ENCODE peak calls at places on chromosomes 4 and X, in five cellular contexts. I is PC-3, H is neural progenitor cell, J is SK-N-SH, V is GM23248. K is an unnamed sample.

GRCh38 chr4:153072661-153073060 is 131.6 kb upstream of the TRIM2 start:
- DNase-seq in I (no peak), H (no peak), J (no peak), V (no peak), K (no peak)

GRCh38 chr4:76197971-76198410 is 15.6 kb downstream of the SCARB2 start:
- DNase-seq in I (no peak), H (peak; percentile 45), J (peak; percentile 58), V (peak; percentile 77), K (peak; percentile 78)

GRCh38 chr4:149203256-149204001 is 612.2 kb downstream of the IQCM start:
- DNase-seq in I (no peak), H (no peak), J (no peak), V (peak; percentile 57), K (no peak)

GRCh38 chrX:134712272-134712671 is 54.0 kb upstream of the PLAC1 start:
- DNase-seq in I (no peak), H (no peak), J (no peak), V (no peak), K (no peak)

GRCh38 chrX:12955882-12956703 is 18.8 kb upstream of the TMSB4X start:
- DNase-seq in I (peak; percentile 62), H (no peak), J (no peak), V (peak; percentile 72), K (peak; percentile 66)

GRCh38 chrX:104522386-104522785 is 43.6 kb upstream of the IL1RAPL2 start:
- DNase-seq in I (no peak), H (no peak), J (no peak), V (no peak), K (no peak)

GRCh38 chr4:139763668-139764067 is 98.0 kb downstream of the MGST2 start:
- DNase-seq in I (no peak), H (no peak), J (peak; percentile 25), V (no peak), K (peak; percentile 64)

GRCh38 chrX:72540318-72540717 is 32.3 kb downstream of the HDAC8 start:
- DNase-seq in I (peak; percentile 44), H (no peak), J (peak; percentile 42), V (peak; percentile 41), K (no peak)

GRCh38 chr4:168648494-168648893 is 151.6 kb downstream of the PALLD start:
- DNase-seq in I (no peak), H (no peak), J (no peak), V (no peak), K (no peak)

GRCh38 chr4:2755821-2756690 is at the start of gene TNIP2:
- DNase-seq in I (peak; percentile 73), H (peak; percentile 93), J (peak; percentile 100), V (peak; percentile 93), K (peak; percentile 79)

GRCh38 chr4:101419324-101420135 is 72.2 kb upstream of the PPP3CA start:
- DNase-seq in I (peak; percentile 89), H (peak; percentile 72), J (no peak), V (no peak), K (peak; percentile 88)

GRCh38 chr4:7204656-7205387 is 12.5 kb downstream of the SORCS2 start:
- DNase-seq in I (no peak), H (no peak), J (no peak), V (no peak), K (no peak)

GRCh38 chr4:110198472-110199419 is at the start of gene ELOVL6:
- DNase-seq in I (peak; percentile 41), H (peak; percentile 93), J (peak; percentile 77), V (peak; percentile 84), K (peak; percentile 47)

GRCh38 chr4:85520765-85521749 is 46.1 kb downstream of the ARHGAP24 start:
- DNase-seq in I (no peak), H (no peak), J (no peak), V (peak; percentile 4), K (no peak)

GRCh38 chr4:4914059-4914820 is 54.8 kb downstream of the MSX1 start:
- DNase-seq in I (peak; percentile 8), H (no peak), J (no peak), V (peak; percentile 85), K (no peak)

GRCh38 chrX:63350551-63350950 is 581 bp downstream of the SPIN4 start:
- DNase-seq in I (peak; percentile 38), H (peak; percentile 30), J (peak; percentile 9), V (peak; percentile 34), K (peak; percentile 13)

GRCh38 chrX:57481514-57481913 is 110.3 kb upstream of the ZXDB start:
- DNase-seq in I (no peak), H (no peak), J (no peak), V (no peak), K (no peak)

GRCh38 chr4:175339100-175339707 is 421.0 kb downstream of the ADAM29 start:
- DNase-seq in I (no peak), H (no peak), J (no peak), V (peak; percentile 73), K (no peak)

GRCh38 chrX:80266979-80267378 is 153.3 kb upstream of the TENT5D start:
- DNase-seq in I (peak; percentile 87), H (no peak), J (no peak), V (no peak), K (no peak)

GRCh38 chr4:26736621-26737020 is 124.0 kb upstream of the STIM2 start:
- DNase-seq in I (no peak), H (no peak), J (no peak), V (peak; percentile 43), K (no peak)

GRCh38 chr4:56048621-56049427 is 100.1 kb downstream of the CEP135 start:
- DNase-seq in I (peak; percentile 61), H (peak; percentile 91), J (peak; percentile 89), V (peak; percentile 67), K (peak; percentile 71)

GRCh38 chr4:146095091-146095690 is 80.3 kb upstream of the LSM6 start:
- DNase-seq in I (peak; percentile 84), H (peak; percentile 82), J (peak; percentile 17), V (peak; percentile 68), K (peak; percentile 35)

GRCh38 chrX:134761788-134762187 is 103.5 kb upstream of the PLAC1 start:
- DNase-seq in I (peak; percentile 56), H (no peak), J (peak; percentile 16), V (peak; percentile 36), K (peak; percentile 46)

GRCh38 chrX:2484721-2485459 is 15.9 kb downstream of the DHRSX start:
- DNase-seq in I (no peak), H (peak; percentile 34), J (no peak), V (peak; percentile 76), K (no peak)

GRCh38 chr4:139768913-139769312 is 103.3 kb downstream of the MGST2 start:
- DNase-seq in I (no peak), H (no peak), J (no peak), V (peak; percentile 22), K (no peak)

GRCh38 chr4:3716876-3717235 is 49.3 kb upstream of the ADRA2C start:
- DNase-seq in I (no peak), H (no peak), J (no peak), V (no peak), K (no peak)

GRCh38 chr4:13988347-13989265 is 361.1 kb upstream of the BOD1L1 start:
- DNase-seq in I (peak; percentile 9), H (no peak), J (no peak), V (peak; percentile 97), K (no peak)

GRCh38 chr4:138663883-138664282 is 351.7 kb upstream of the NOCT start:
- DNase-seq in I (no peak), H (no peak), J (no peak), V (peak; percentile 11), K (no peak)

GRCh38 chr4:138658518-138658917 is 357.1 kb upstream of the NOCT start:
- DNase-seq in I (no peak), H (peak; percentile 17), J (no peak), V (no peak), K (no peak)

GRCh38 chr4:138655970-138656369 is 359.6 kb upstream of the NOCT start:
- DNase-seq in I (no peak), H (no peak), J (no peak), V (no peak), K (no peak)

GRCh38 chr4:138659041-138659565 is 356.5 kb upstream of the NOCT start:
- DNase-seq in I (no peak), H (peak; percentile 11), J (no peak), V (no peak), K (no peak)

GRCh38 chr4:138659640-138660325 is 355.8 kb upstream of the NOCT start:
- DNase-seq in I (peak; percentile 77), H (peak; percentile 56), J (no peak), V (no peak), K (no peak)
- H3K9ac ChIP-seq in I (no peak overlapping the region), H (no peak overlapping the region), J (no peak overlapping the region), V (no peak overlapping the region), K (no peak overlapping the region)

GRCh38 chr4:89739589-89739988 is 97.4 kb downstream of the SNCA start:
- DNase-seq in I (no peak), H (no peak), J (no peak), V (no peak), K (no peak)

GRCh38 chr4:89741768-89742167 is 95.2 kb downstream of the SNCA start:
- DNase-seq in I (no peak), H (no peak), J (no peak), V (no peak), K (no peak)

GRCh38 chr4:89733936-89734335 is 103.0 kb downstream of the SNCA start:
- DNase-seq in I (no peak), H (no peak), J (no peak), V (no peak), K (no peak)

GRCh38 chr4:89737888-89738287 is 99.1 kb downstream of the SNCA start:
- DNase-seq in I (peak; percentile 24), H (no peak), J (no peak), V (peak; percentile 66), K (no peak)
- TF ChIP-seq EZH2phosphoT487 in I (no peak), H (no peak), J (no peak), V (no peak), K (no peak)

GRCh38 chr4:87100093-87100634 is 120.3 kb downstream of the KLHL8 start:
- DNase-seq in I (peak; percentile 2), H (peak; percentile 48), J (no peak), V (no peak), K (no peak)

GRCh38 chr4:87105101-87105852 is 115.1 kb downstream of the KLHL8 start:
- DNase-seq in I (no peak), H (no peak), J (no peak), V (no peak), K (no peak)

GRCh38 chr4:87103691-87104187 is 116.7 kb downstream of the KLHL8 start:
- DNase-seq in I (peak; percentile 92), H (no peak), J (no peak), V (peak; percentile 86), K (no peak)

GRCh38 chr4:87103086-87103485 is 117.3 kb downstream of the KLHL8 start:
- DNase-seq in I (no peak), H (no peak), J (no peak), V (no peak), K (no peak)

GRCh38 chr4:87101543-87102199 is 118.7 kb downstream of the KLHL8 start:
- DNase-seq in I (no peak), H (no peak), J (no peak), V (no peak), K (no peak)
- H3K4me1 ChIP-seq in I (peaks cover 22% of the 10 kb centered on the region), H (peaks cover 33% of the 10 kb centered on the region), J (peaks cover 10% of the 10 kb centered on the region), V (peaks cover 17% of the 10 kb centered on the region), K (no peaks in the 10 kb centered on the region)

GRCh38 chr4:64895031-64895430 is 485.8 kb upstream of the TECRL start:
- DNase-seq in I (no peak), H (no peak), J (no peak), V (no peak), K (no peak)

GRCh38 chr4:64890131-64890710 is 481.0 kb upstream of the TECRL start:
- DNase-seq in I (no peak), H (no peak), J (no peak), V (no peak), K (no peak)
- H3K9ac ChIP-seq in I (no peak overlapping the region), H (no peak overlapping the region), J (no peak overlapping the region), V (no peak overlapping the region), K (no peak overlapping the region)

GRCh38 chr4:575281-576141 is 584 bp downstream of the TMEM271 start:
- DNase-seq in I (no peak), H (peak; percentile 92), J (peak; percentile 68), V (peak; percentile 74), K (no peak)
- TF ChIP-seq EZH2phosphoT487 in I (no peak), H (peak; percentile 87), J (no peak), V (no peak), K (no peak)

K was measured in MM.1S.